ENCODE peak calls at places on chromosomes 2 and 18, in four cellular contexts. K is HFFc6; P is CD4-positive, alpha-beta T cell; J is GM13976. N is an unnamed sample.

GRCh38 chr2:230956827-230957755 is 32.0 kb upstream of the GPR55 start:
- DNase-seq in J (peak), P (peak), K (peak), N (no peak)

GRCh38 chr18:54184836-54185235 is 39.6 kb downstream of the MBD2 start:
- DNase-seq in P (no peak), J (peak), K (no peak), N (no peak)

GRCh38 chr18:79400091-79400590 is 4.4 kb downstream of the NFATC1 start:
- DNase-seq in J (peak), K (no peak), P (peak), N (no peak)

GRCh38 chr18:27605107-27605834 is 420.2 kb upstream of the CHST9 start:
- DNase-seq in P (no peak), J (peak), K (peak), N (peak)

GRCh38 chr2:27765621-27766286 is 5.8 kb upstream of the MRPL33 start:
- DNase-seq in K (no peak), J (peak), P (peak), N (no peak)

GRCh38 chr2:34950797-34951196 is 1351.7 kb upstream of the FAM98A start:
- DNase-seq in P (no peak), K (no peak), J (no peak), N (no peak)

GRCh38 chr2:55842009-55842408 is 81.6 kb downstream of the EFEMP1 start:
- DNase-seq in P (no peak), J (no peak), K (peak), N (no peak)

GRCh38 chr18:14928396-14928795 is 180.4 kb downstream of the ANKRD30B start:
- DNase-seq in K (no peak), P (no peak), J (no peak), N (no peak)

GRCh38 chr2:187545238-187545751 is 8.9 kb downstream of the TFPI start:
- DNase-seq in P (no peak), K (no peak), J (no peak), N (no peak)

GRCh38 chr2:3169106-3169870 is 208.3 kb downstream of the EIPR1 start:
- DNase-seq in K (peak), J (no peak), P (no peak), N (no peak)

GRCh38 chr18:8260319-8260718 is 348.9 kb upstream of the RAB12 start:
- DNase-seq in K (no peak), P (no peak), J (no peak), N (no peak)

GRCh38 chr2:60365556-60365955 is 187.9 kb downstream of the BCL11A start:
- DNase-seq in J (no peak), K (peak), P (no peak), N (no peak)

GRCh38 chr2:176370423-176370822 is 101.2 kb downstream of the MTX2 start:
- DNase-seq in J (no peak), K (no peak), P (no peak), N (no peak)

GRCh38 chr2:199405241-199405640 is 52.5 kb downstream of the SATB2 start:
- DNase-seq in P (no peak), K (no peak), J (no peak), N (no peak)

GRCh38 chr2:36561223-36561944 is 36.6 kb downstream of the FEZ2 start:
- DNase-seq in K (peak), P (no peak), J (no peak), N (no peak)

GRCh38 chr2:182240862-182241371 is 185.9 kb downstream of the PDE1A start:
- DNase-seq in J (peak), P (no peak), K (peak), N (peak)

GRCh38 chr2:109239720-109240119 is 110.7 kb downstream of the SH3RF3 start:
- DNase-seq in J (no peak), K (peak), P (no peak), N (no peak)

GRCh38 chr2:71612581-71613520 is 159.5 kb downstream of the DYSF start:
- DNase-seq in P (no peak), K (no peak), J (no peak), N (peak)

GRCh38 chr2:42937171-42937875 is 144.9 kb upstream of the HAAO start:
- DNase-seq in K (no peak), P (no peak), J (no peak), N (no peak)

GRCh38 chr2:223613017-223613950 is 11.1 kb upstream of the SCG2 start:
- DNase-seq in P (no peak), J (no peak), K (peak), N (peak)

GRCh38 chr2:33788044-33788443 is 188.9 kb upstream of the FAM98A start:
- DNase-seq in J (no peak), P (no peak), K (peak), N (no peak)

GRCh38 chr2:45849491-45850283 is 198.2 kb downstream of the PRKCE start:
- DNase-seq in P (no peak), J (no peak), K (peak), N (no peak)

GRCh38 chr2:14451312-14451711 is 181.2 kb upstream of the LRATD1 start:
- DNase-seq in J (no peak), K (no peak), P (no peak), N (no peak)

GRCh38 chr2:235591921-235592320 is 98.1 kb downstream of the AGAP1 start:
- DNase-seq in K (no peak), P (no peak), J (no peak), N (no peak)

GRCh38 chr2:8518986-8519669 is 162.7 kb upstream of the ID2 start:
- DNase-seq in J (no peak), K (no peak), P (no peak), N (no peak)

GRCh38 chr2:199458806-199459285 is 1.1 kb upstream of the SATB2 start:
- DNase-seq in J (peak), P (no peak), K (no peak), N (no peak)

GRCh38 chr2:238285653-238286082 is 2.7 kb downstream of the PER2 start:
- DNase-seq in P (no peak), J (no peak), K (peak), N (peak)

GRCh38 chr2:190360561-190360960 is 17.2 kb downstream of the INPP1 start:
- DNase-seq in K (no peak), P (no peak), J (no peak), N (no peak)

GRCh38 chr2:62437785-62438184 is 68.2 kb downstream of the TMEM17 start:
- DNase-seq in J (no peak), K (no peak), P (no peak), N (no peak)

GRCh38 chr2:42371621-42372473 is 10.8 kb upstream of the COX7A2L start:
- DNase-seq in P (no peak), K (no peak), J (no peak), N (no peak)

GRCh38 chr18:58721586-58722160 is 50.4 kb downstream of the MALT1 start:
- DNase-seq in K (no peak), J (no peak), P (no peak), N (no peak)

GRCh38 chr2:224404766-224405165 is 2.9 kb upstream of the FAM124B start:
- DNase-seq in J (no peak), P (no peak), K (no peak), N (no peak)

GRCh38 chr2:29074401-29074800 is at the start of gene PCARE:
- DNase-seq in J (no peak), P (no peak), K (no peak), N (no peak)

GRCh38 chr2:120963997-120964396 is 228.3 kb downstream of the GLI2 start:
- DNase-seq in P (no peak), J (no peak), K (no peak), N (no peak)

GRCh38 chr18:36737321-36737720 is 91.5 kb downstream of the TPGS2 start:
- DNase-seq in K (no peak), P (no peak), J (no peak), N (no peak)

GRCh38 chr2:175461839-175462238 is 280.3 kb upstream of the ATP5MC3 start:
- DNase-seq in P (no peak), J (no peak), K (no peak), N (no peak)

DNA sequence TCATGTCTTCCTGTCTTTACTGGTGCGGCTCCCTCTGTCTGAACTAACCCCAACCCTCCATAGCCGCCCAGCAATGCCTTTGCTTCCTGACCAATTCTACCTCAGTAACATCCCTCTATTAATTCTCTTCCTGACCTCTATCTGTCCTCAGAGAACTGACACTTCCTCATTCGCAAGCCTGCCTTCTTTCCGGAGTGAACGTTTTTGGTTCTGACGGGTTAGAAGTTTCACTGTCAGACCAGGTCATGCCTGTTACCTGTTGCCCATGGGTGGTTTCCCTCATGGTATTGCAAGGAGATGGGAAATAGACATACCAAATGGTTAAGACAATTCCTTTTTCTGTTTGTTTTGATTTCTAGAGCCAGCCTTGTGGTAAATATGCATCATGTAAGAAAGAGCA is 453.4 kb upstream of the SLC14A2 start:
- DNase-seq in K (no peak), J (no peak), P (no peak), N (no peak)
- TF ChIP-seq CTCF in K (no peak), J (no peak), P (no peak), N (no peak)

DNA sequence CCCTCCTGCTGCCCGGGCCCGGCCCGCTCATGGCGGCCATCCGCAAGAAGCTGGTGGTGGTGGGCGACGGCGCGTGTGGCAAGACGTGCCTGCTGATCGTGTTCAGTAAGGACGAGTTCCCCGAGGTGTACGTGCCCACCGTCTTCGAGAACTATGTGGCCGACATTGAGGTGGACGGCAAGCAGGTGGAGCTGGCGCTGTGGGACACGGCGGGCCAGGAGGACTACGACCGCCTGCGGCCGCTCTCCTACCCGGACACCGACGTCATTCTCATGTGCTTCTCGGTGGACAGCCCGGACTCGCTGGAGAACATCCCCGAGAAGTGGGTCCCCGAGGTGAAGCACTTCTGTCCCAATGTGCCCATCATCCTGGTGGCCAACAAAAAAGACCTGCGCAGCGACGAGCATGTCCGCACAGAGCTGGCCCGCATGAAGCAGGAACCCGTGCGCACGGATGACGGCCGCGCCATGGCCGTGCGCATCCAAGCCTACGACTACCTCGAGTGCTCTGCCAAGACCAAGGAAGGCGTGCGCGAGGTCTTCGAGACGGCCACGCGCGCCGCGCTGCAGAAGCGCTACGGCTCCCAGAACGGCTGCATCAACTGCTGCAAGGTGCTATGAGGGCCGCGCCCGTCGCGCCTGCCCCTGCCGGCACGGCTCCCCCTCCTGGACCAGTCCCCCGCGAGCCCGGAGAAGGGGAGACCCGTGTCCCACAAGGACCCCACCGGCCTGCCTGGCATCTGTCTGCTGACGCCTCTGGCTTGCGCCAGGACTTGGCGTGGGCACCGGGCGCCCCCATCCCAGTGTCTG is 767 bp downstream of the RHOB start:
- DNase-seq in K (no peak), J (peak), P (peak), N (no peak)
- TF ChIP-seq CTCF in K (no peak), J (peak), P (no peak), N (no peak)

GRCh38 chr2:151953467-151953866 is 125.2 kb upstream of the ARL5A start:
- DNase-seq in K (no peak), P (no peak), J (no peak), N (no peak)
- TF ChIP-seq CTCF in K (peak), P (no peak), J (no peak), N (no peak)

GRCh38 chr2:10493075-10493635 is 45.0 kb upstream of the ODC1 start:
- DNase-seq in J (no peak), P (no peak), K (no peak), N (peak)
- TF ChIP-seq CTCF in J (no peak), P (no peak), K (no peak), N (no peak)

DNA sequence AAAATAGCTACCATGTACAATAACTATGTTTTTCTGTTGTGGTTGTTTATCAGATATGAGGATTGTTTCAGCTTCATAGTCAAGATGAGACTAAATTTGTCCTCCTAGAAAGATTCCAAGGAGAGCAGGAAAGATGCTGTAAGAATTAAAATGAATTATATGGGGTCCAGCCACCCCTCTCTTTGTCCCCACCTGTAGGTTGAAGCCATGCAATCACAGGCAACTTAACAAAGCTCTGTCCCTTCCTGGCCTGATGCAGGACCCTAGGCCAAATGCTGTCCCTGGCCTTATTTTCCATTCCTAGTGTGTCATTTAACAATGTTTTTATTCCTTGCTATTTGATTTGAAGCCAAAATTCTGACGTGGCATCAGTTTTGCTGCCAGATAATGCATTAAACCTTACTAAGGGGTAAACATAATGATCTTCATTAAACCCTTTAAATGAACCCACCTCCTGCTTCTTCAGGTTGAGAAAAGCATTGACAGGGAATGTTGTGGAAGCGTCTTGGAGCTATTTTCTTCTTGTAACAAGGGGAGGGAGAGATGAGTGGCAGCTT is 240.9 kb upstream of the ZNF521 start:
- DNase-seq in J (no peak), P (no peak), K (no peak), N (no peak)
- TF ChIP-seq CTCF in J (no peak), P (no peak), K (no peak), N (no peak)

GRCh38 chr2:148538375-148538774 is 106.2 kb upstream of the EPC2 start:
- DNase-seq in P (no peak), K (no peak), J (no peak), N (no peak)
- TF ChIP-seq CTCF in P (no peak), K (no peak), J (no peak), N (no peak)

GRCh38 chr18:31205273-31205672 is 42.6 kb upstream of the DSC1 start:
- DNase-seq in P (no peak), J (no peak), K (no peak), N (no peak)

GRCh38 chr18:31204833-31205232 is 42.2 kb upstream of the DSC1 start:
- DNase-seq in K (no peak), J (no peak), P (no peak), N (no peak)

GRCh38 chr18:31203086-31203793 is 40.6 kb upstream of the DSC1 start:
- DNase-seq in J (no peak), P (no peak), K (no peak), N (no peak)

GRCh38 chr18:31203794-31204148 is 41.1 kb upstream of the DSC1 start:
- DNase-seq in P (no peak), J (no peak), K (no peak), N (no peak)

DNA sequence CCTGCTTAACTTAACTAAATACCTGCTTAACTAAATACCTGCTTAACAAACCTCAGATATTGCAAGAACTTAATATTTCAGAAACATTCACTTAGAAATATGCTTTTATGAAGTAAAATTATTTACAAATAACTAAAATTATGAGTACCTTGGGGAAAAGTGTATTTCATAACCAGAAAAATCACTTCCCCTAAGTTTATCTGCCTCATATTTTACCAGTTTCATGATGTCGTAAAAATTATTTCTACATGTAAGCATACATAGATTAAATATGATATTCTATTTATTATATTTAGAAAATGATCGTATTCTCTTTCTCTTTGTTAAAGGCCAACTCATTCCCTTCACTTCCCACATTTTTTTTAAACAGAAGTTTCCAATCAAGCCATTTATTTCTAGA is 41.5 kb upstream of the DSC1 start:
- DNase-seq in J (no peak), P (no peak), K (no peak), N (no peak)
- TF ChIP-seq CTCF in J (no peak), P (no peak), K (no peak), N (no peak)

DNA sequence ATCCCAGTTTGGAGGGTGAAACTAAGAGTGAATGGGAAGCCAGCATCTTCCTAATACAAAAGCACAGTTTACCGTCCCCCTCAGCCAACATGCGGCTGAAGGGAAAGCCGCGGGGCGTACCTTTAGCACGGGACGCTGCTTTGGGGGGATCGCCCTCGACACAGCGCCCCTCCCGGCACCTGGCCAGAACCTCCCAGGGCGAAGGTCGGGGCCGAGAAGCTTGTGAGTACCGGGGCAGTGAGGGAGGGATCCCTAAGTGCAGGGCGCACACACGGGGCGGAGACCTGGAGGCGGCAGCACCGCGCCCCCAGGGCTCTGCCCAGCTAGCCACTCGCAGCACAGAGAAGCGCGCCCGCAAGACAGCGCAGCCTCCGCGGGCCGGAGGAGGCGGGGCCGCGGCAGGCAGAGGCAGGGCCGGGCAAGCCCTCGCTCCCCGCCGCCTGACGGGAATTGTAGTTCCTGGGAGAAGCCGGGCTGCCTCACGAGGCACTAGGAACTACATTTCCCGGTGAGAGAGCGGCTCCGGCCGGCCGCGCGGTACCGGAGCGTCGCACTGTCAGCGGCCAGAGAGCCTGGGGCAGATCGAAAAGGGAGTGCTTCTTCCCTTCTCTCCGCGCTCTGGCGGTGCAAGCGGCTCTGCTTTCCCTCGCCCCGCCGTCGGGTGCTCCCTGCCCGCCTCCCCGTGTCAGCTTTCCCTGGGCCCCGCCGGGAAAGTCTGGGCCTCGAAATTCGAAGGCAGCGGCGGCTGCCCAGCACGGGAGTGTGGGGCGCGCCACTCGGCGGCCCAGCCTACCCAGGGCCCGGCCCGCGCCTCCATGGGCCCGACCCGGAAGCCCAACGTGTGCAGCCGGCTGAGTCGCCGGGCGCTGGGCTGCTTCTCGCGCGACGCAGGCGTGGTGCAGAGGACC is at the start of the genes DCAF17 and METTL8:
- DNase-seq in J (peak), P (peak), K (peak), N (peak)
- TF ChIP-seq CTCF in J (peak), P (peak), K (peak), N (no peak)

N was measured in mesothelial cell of epicardium.